ENCODE peak calls at places on chromosomes 1 and 21, in seven cellular contexts. U is GM23248; B is tibial artery; W is CD8-positive, alpha-beta T cell; E is MM.1S; R is thoracic aorta; K is lower lobe of right lung. X is an unnamed sample.

GRCh38 chr1:100482167-100482566 is 55.8 kb upstream of the GPR88 start:
- DNase-seq in U (no peak), B (no peak), W (no peak), E (no peak), R (no peak), K (no peak), X (no peak)

GRCh38 chr1:98034505-98034904 is 113.7 kb upstream of the DPYD start:
- DNase-seq in U (peak; percentile 38), B (no peak), W (no peak), E (no peak), R (no peak), K (no peak), X (no peak)

GRCh38 chr21:39117571-39117970 is 65.7 kb downstream of the PSMG1 start:
- DNase-seq in U (no peak), B (no peak), W (no peak), E (no peak), R (no peak), K (no peak), X (no peak)

GRCh38 chr1:223245983-223246382 is 102.9 kb upstream of the TLR5 start:
- DNase-seq in U (no peak), B (no peak), W (no peak), E (no peak), R (no peak), K (no peak), X (no peak)

GRCh38 chr1:94901841-94902240 is 25.1 kb downstream of the CNN3 start:
- DNase-seq in U (no peak), B (no peak), W (no peak), E (no peak), R (no peak), K (no peak), X (no peak)

GRCh38 chr1:226699166-226699565 is 39.9 kb downstream of the ITPKB start:
- DNase-seq in U (no peak), B (no peak), W (no peak), E (no peak), R (no peak), K (no peak), X (no peak)

GRCh38 chr1:195097316-195097715 is 1510.9 kb downstream of the KCNT2 start:
- DNase-seq in U (no peak), B (no peak), W (no peak), E (peak; percentile 81), R (no peak), K (no peak), X (no peak)

GRCh38 chr1:227749916-227750710 is 14.9 kb downstream of the SNAP47 start:
- DNase-seq in U (no peak), B (no peak), W (no peak), E (no peak), R (no peak), K (peak; percentile 28), X (no peak)

GRCh38 chr1:157000686-157001085 is 44.9 kb downstream of the ARHGEF11 start:
- DNase-seq in U (no peak), B (no peak), W (no peak), E (no peak), R (no peak), K (no peak), X (no peak)

GRCh38 chr1:19433610-19433999 is 51.7 kb downstream of the CAPZB start:
- DNase-seq in U (peak; percentile 49), B (no peak), W (no peak), E (no peak), R (no peak), K (no peak), X (no peak)

GRCh38 chr21:18499761-18500376 is 96.3 kb upstream of the TMPRSS15 start:
- DNase-seq in U (peak; percentile 42), B (no peak), W (no peak), E (peak; percentile 73), R (no peak), K (no peak), X (no peak)

GRCh38 chr1:41612953-41613352 is 128.5 kb upstream of the EDN2 start:
- DNase-seq in U (peak; percentile 41), B (peak; percentile 69), W (no peak), E (no peak), R (no peak), K (no peak), X (no peak)

GRCh38 chr1:108553910-108554309 is 6.0 kb upstream of the EEIG2 start:
- DNase-seq in U (no peak), B (no peak), W (no peak), E (no peak), R (no peak), K (no peak), X (no peak)

GRCh38 chr1:21232044-21232443 is 55.3 kb upstream of the EIF4G3 start:
- DNase-seq in U (peak; percentile 64), B (no peak), W (no peak), E (peak; percentile 15), R (no peak), K (no peak), X (no peak)

GRCh38 chr1:107479865-107480264 is 339.0 kb downstream of the NTNG1 start:
- DNase-seq in U (no peak), B (no peak), W (no peak), E (no peak), R (no peak), K (no peak), X (no peak)

GRCh38 chr1:210754931-210755670 is 378.8 kb downstream of the KCNH1 start:
- DNase-seq in U (peak; percentile 16), B (no peak), W (no peak), E (no peak), R (no peak), K (no peak), X (no peak)

GRCh38 chr1:18384059-18384458 is 96.7 kb upstream of the KLHDC7A start:
- DNase-seq in U (no peak), B (no peak), W (no peak), E (no peak), R (no peak), K (no peak), X (no peak)

GRCh38 chr1:67347688-67348472 is 40.2 kb downstream of the IL12RB2 start:
- DNase-seq in U (peak; percentile 96), B (no peak), W (no peak), E (no peak), R (no peak), K (no peak), X (no peak)

GRCh38 chr1:93061895-93062792 is 16.9 kb upstream of the MTF2 start:
- DNase-seq in U (peak; percentile 61), B (no peak), W (no peak), E (peak; percentile 57), R (no peak), K (no peak), X (no peak)

GRCh38 chr21:37878946-37879660 is 37.2 kb downstream of the KCNJ6 start:
- DNase-seq in U (peak; percentile 86), B (no peak), W (no peak), E (no peak), R (no peak), K (no peak), X (no peak)

GRCh38 chr1:27601771-27602509 is 2.0 kb downstream of the AHDC1 start:
- DNase-seq in U (peak; percentile 68), B (peak; percentile 92), W (no peak), E (no peak), R (no peak), K (peak; percentile 57), X (no peak)

GRCh38 chr1:83964153-83964552 is 34.8 kb downstream of the TTLL7 start:
- DNase-seq in U (no peak), B (no peak), W (no peak), E (no peak), R (no peak), K (no peak), X (no peak)

GRCh38 chr1:169363046-169363756 is 4.4 kb downstream of the NME7 start:
- DNase-seq in U (peak; percentile 84), B (no peak), W (no peak), E (no peak), R (no peak), K (no peak), X (no peak)

GRCh38 chr1:99964806-99965205 is 5.0 kb upstream of the SLC35A3 start:
- DNase-seq in U (no peak), B (no peak), W (no peak), E (no peak), R (no peak), K (no peak), X (no peak)

GRCh38 chr1:32991386-32991785 is 26.8 kb upstream of the RNF19B start:
- DNase-seq in U (no peak), B (no peak), W (no peak), E (no peak), R (no peak), K (no peak), X (no peak)
- H3K27ac ChIP-seq in U (peak overlapping the region; percentile 80), B (no peak overlapping the region), W (no peak overlapping the region), E (peak overlapping the region; percentile 67), R (no peak overlapping the region), K (peak overlapping the region; percentile 84), X (peak overlapping the region; percentile 71)

DNA sequence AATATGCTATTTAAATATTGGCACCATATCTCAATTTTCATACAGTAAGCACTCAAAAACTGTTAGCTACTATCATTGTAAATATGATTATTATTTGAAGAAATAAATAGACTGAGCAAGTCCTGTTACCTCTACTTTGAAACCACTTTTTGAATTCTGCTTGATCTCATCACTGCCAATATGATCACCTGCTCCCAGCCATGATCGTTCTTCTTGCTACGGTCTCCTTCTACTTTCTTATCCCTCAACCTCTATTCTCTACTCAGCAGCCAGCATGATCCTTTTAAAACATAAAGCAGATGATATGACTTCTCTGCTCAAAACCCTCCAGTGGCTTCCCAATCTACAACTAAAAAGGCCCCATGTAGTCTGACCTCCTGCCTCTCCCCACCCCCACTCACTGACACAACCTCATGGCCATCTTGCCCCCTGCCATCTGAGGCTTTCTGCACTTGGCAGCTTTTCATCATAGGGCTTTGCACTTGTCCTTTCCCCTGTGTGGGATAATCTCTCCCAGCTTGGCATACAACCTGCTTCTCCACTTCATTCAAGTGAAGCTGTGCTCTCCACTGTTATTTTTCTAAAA is 27.2 kb downstream of the CD34 start:
- DNase-seq in U (no peak), B (no peak), W (no peak), E (no peak), R (no peak), K (no peak), X (no peak)
- H3K4me3 ChIP-seq in U (no peak overlapping the region), B (no peak overlapping the region), W (peak overlapping the region; percentile 51), E (peak overlapping the region; percentile 63), R (peak overlapping the region; percentile 23), K (peak overlapping the region; percentile 33), X (peak overlapping the region; percentile 23)

GRCh38 chr21:33211732-33212131 is 18.0 kb upstream of the IFNAR2 start:
- DNase-seq in U (no peak), B (no peak), W (no peak), E (peak; percentile 6), R (no peak), K (no peak), X (no peak)
- H3K4me1 ChIP-seq in U (peaks cover 7% of the 10 kb centered on the region), B (no peaks in the 10 kb centered on the region), W (peaks cover 86% of the 10 kb centered on the region), E (peaks cover 31% of the 10 kb centered on the region), R (peaks cover 6% of the 10 kb centered on the region), K (peaks cover 36% of the 10 kb centered on the region), X (peaks cover 23% of the 10 kb centered on the region)

DNA sequence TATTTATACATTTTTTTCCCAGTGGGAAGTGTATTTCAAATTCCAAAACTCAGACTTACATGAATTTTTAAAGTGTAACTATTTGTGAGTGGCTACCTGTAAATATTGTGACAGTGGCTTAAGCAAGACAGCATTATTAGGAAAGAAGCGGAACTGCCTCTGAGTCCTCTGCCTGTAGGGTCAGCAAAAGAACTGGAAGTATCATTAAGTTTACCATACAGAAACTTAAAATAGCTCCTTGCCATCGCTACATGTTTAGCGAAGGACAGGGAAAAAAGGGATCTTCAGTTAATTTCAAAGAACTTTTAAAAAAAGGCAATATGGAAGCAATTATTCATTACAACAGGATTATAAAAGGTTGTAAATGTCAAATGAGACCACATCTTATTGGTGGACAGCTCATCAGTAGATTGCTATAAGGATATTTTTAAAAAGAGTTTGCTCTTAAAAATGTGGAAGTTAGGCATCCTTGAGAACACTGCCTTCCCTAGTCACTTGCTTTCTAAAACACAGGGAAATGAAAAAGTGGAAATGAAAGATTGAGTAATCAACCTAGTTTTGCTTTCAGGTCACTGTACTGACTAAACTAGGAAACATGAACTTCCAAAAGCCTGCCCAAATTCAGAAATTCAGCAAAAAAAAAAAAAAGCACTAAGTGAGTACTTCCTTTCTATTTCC is 39.2 kb downstream of the NSL1 start:
- DNase-seq in U (peak; percentile 69), B (no peak), W (no peak), E (no peak), R (no peak), K (no peak), X (no peak)
- H3K27ac ChIP-seq in U (peak overlapping the region; percentile 46), B (no peak overlapping the region), W (no peak overlapping the region), E (peak overlapping the region; percentile 45), R (no peak overlapping the region), K (no peak overlapping the region), X (peak overlapping the region; percentile 33)

X was measured in upper lobe of right lung.